ENCODE peak calls at places on chromosomes 12 and 14, in nine cellular contexts. R is cardiac muscle cell; A is activated CD8-positive, alpha-beta memory T cell treated with anti-CD3 and anti-CD28 coated beads for 48 hours; W is stimulated activated naive CD8-positive, alpha-beta T cell treated with anti-CD3 and anti-CD28 coated beads, Interleukin-15, Interleukin-2, amounts not matched to agents 100 U/mL and 50 U/mL, for 24 hours; E is activated CD4-positive, alpha-beta T cell treated with anti-CD3 and anti-CD28 coated beads, Interleukin-2, amount 10 ng/mL, durations not matched to agents 7 days and 5 days; I is fibroblast of the aortic adventitia; C is HT1080; H is stromal cell of bone marrow; T is PC-9. M is an unnamed sample.

GRCh38 chr12:117830471-117830870 is 138.3 kb downstream of the KSR2 start:
- DNase-seq in T (no peak), I (no peak), A (no peak), H (peak; percentile 58), E (no peak), R (no peak), C (no peak), W (no peak), M (no peak)

GRCh38 chr14:99936056-99936455 is 129.2 kb upstream of the EVL start:
- DNase-seq in C (no peak), E (no peak), R (no peak), I (no peak), H (no peak), A (no peak), W (no peak), T (no peak), M (no peak)

GRCh38 chr12:108342985-108343384 is 3.9 kb upstream of the CMKLR1 start:
- DNase-seq in E (no peak), R (no peak), W (no peak), H (no peak), T (no peak), A (no peak), C (no peak), I (no peak), M (no peak)

GRCh38 chr12:131066886-131067490 is 113.3 kb downstream of the ADGRD1 start:
- DNase-seq in T (no peak), I (no peak), H (no peak), E (no peak), W (no peak), C (no peak), A (no peak), R (no peak), M (no peak)

GRCh38 chr12:49824886-49825285 is 3.3 kb downstream of the NCKAP5L start:
- DNase-seq in A (no peak), E (no peak), C (peak; percentile 54), W (no peak), H (peak; percentile 82), T (no peak), R (no peak), I (peak; percentile 77), M (no peak)

GRCh38 chr14:54857830-54858269 is 44.8 kb downstream of the GCH1 start:
- DNase-seq in H (peak; percentile 59), C (no peak), A (no peak), R (no peak), T (no peak), W (no peak), I (peak; percentile 27), E (no peak), M (no peak)

GRCh38 chr12:104090685-104091084 is 26.4 kb downstream of the HCFC2 start:
- DNase-seq in H (no peak), T (no peak), R (peak; percentile 34), W (no peak), C (no peak), A (no peak), E (no peak), I (no peak), M (no peak)

GRCh38 chr12:111222520-111222919 is 146.4 kb downstream of the PHETA1 start:
- DNase-seq in E (no peak), R (no peak), H (no peak), C (no peak), I (no peak), A (no peak), T (no peak), W (peak; percentile 5), M (no peak)

GRCh38 chr12:106753526-106753925 is 21.0 kb upstream of the RIC8B start:
- DNase-seq in T (no peak), R (no peak), W (peak; percentile 55), A (no peak), H (no peak), I (no peak), C (peak; percentile 18), E (peak; percentile 51), M (peak; percentile 53)

GRCh38 chr14:105087963-105088811 is 23.0 kb upstream of the GPR132 start:
- DNase-seq in I (peak; percentile 69), C (no peak), R (peak; percentile 83), A (no peak), T (peak; percentile 85), H (no peak), W (no peak), E (no peak), M (no peak)

GRCh38 chr12:107829271-107829670 is 54.8 kb downstream of the ASCL4 start:
- DNase-seq in C (no peak), I (no peak), A (no peak), R (no peak), H (no peak), E (no peak), T (no peak), W (no peak), M (no peak)

GRCh38 chr14:46322076-46322475 is 329.5 kb downstream of the RPL10L start:
- DNase-seq in E (no peak), H (no peak), A (no peak), W (no peak), R (no peak), I (no peak), C (no peak), T (no peak), M (no peak)

GRCh38 chr12:737117-737739 is 15.2 kb upstream of the WNK1 start:
- DNase-seq in C (no peak), E (no peak), T (no peak), W (no peak), H (no peak), A (no peak), I (no peak), R (no peak), M (no peak)

GRCh38 chr12:11862794-11863193 is 207.9 kb upstream of the BCL2L14 start:
- DNase-seq in W (no peak), R (no peak), C (no peak), I (peak; percentile 42), E (no peak), H (peak; percentile 80), A (no peak), T (no peak), M (no peak)

GRCh38 chr12:33304176-33304575 is 135.4 kb downstream of the SYT10 start:
- DNase-seq in A (no peak), E (no peak), C (no peak), T (no peak), H (no peak), I (no peak), R (no peak), W (no peak), M (no peak)